ENCODE peak calls at places on chromosomes 1 and 21, in seven cellular contexts. K, A, L, T, Z, S and X are unnamed samples.
A peak's percentile ranks its signal among the peaks of the same experiment; 100 is the strongest.

GRCh38 chr21:40707271-40707670 is 139.7 kb downstream of the DSCAM start:
- DNase-seq in K (no peak), A (no peak), L (no peak), T (no peak), Z (no peak), S (no peak), X (no peak)

GRCh38 chr1:23867542-23867952 is 543 bp downstream of the FUCA1 start:
- DNase-seq in K (no peak), A (no peak), L (no peak), T (no peak), Z (no peak), S (no peak), X (no peak)

GRCh38 chr1:106447466-106447865 is 609.0 kb upstream of the PRMT6 start:
- DNase-seq in K (no peak), A (no peak), L (no peak), T (no peak), Z (no peak), S (no peak), X (no peak)

GRCh38 chr21:42356680-42357079 is 5.9 kb upstream of the TFF2 start:
- DNase-seq in K (no peak), A (peak; percentile 2), L (no peak), T (no peak), Z (no peak), S (no peak), X (no peak)

GRCh38 chr1:215863796-215864195 is 296.7 kb downstream of the KCTD3 start:
- DNase-seq in K (no peak), A (no peak), L (no peak), T (no peak), Z (no peak), S (no peak), X (no peak)

GRCh38 chr1:28078680-28079626 is 9.5 kb downstream of the EYA3 start:
- DNase-seq in K (peak; percentile 62), A (no peak), L (peak; percentile 53), T (peak; percentile 81), Z (no peak), S (no peak), X (peak; percentile 45)

GRCh38 chr1:30586671-30587070 is 136.7 kb downstream of the MATN1 start:
- DNase-seq in K (no peak), A (no peak), L (no peak), T (no peak), Z (peak; percentile 70), S (no peak), X (no peak)

GRCh38 chr1:36752891-36753361 is 270.2 kb upstream of the CSF3R start:
- DNase-seq in K (no peak), A (no peak), L (no peak), T (no peak), Z (no peak), S (no peak), X (no peak)

GRCh38 chr1:89085781-89086180 is 20.8 kb upstream of the GBP1 start:
- DNase-seq in K (peak; percentile 64), A (no peak), L (no peak), T (peak; percentile 18), Z (no peak), S (no peak), X (peak; percentile 34)

GRCh38 chr1:217981430-217981829 is 303.7 kb upstream of the RRP15 start:
- DNase-seq in K (no peak), A (no peak), L (no peak), T (no peak), Z (no peak), S (no peak), X (no peak)

GRCh38 chr1:224524679-224525078 is 90.1 kb upstream of the WDR26 start:
- DNase-seq in K (peak; percentile 58), A (no peak), L (peak; percentile 64), T (peak; percentile 71), Z (no peak), S (no peak), X (no peak)

GRCh38 chr1:9128161-9128519 is 762 bp downstream of the GPR157 start:
- DNase-seq in K (no peak), A (peak; percentile 62), L (no peak), T (no peak), Z (no peak), S (no peak), X (no peak)

GRCh38 chr1:223219318-223219635 is 76.2 kb upstream of the TLR5 start:
- DNase-seq in K (no peak), A (no peak), L (no peak), T (no peak), Z (peak; percentile 58), S (no peak), X (no peak)

GRCh38 chr1:8077120-8077573 is 51.0 kb upstream of the ERRFI1 start:
- DNase-seq in K (peak; percentile 84), A (peak; percentile 67), L (peak; percentile 86), T (peak; percentile 95), Z (no peak), S (no peak), X (peak; percentile 63)

GRCh38 chr1:241926141-241926540 is 31.4 kb upstream of the BECN2 start:
- DNase-seq in K (no peak), A (no peak), L (no peak), T (no peak), Z (no peak), S (no peak), X (no peak)

GRCh38 chr1:204268101-204268500 is 54.3 kb upstream of the GOLT1A start:
- DNase-seq in K (no peak), A (no peak), L (no peak), T (no peak), Z (no peak), S (peak; percentile 44), X (no peak)

GRCh38 chr1:59125711-59126320 is 171.1 kb upstream of the FGGY start:
- DNase-seq in K (no peak), A (no peak), L (no peak), T (peak; percentile 22), Z (no peak), S (no peak), X (no peak)

GRCh38 chr1:178066904-178067531 is 26.9 kb upstream of the RASAL2 start:
- DNase-seq in K (no peak), A (no peak), L (no peak), T (no peak), Z (no peak), S (no peak), X (no peak)

GRCh38 chr1:21499283-21499945 is 9.8 kb upstream of the ALPL start:
- DNase-seq in K (peak; percentile 47), A (no peak), L (no peak), T (peak; percentile 18), Z (no peak), S (no peak), X (no peak)

GRCh38 chr1:225882699-225883615 is 777 bp upstream of the TMEM63A start:
- DNase-seq in K (peak; percentile 41), A (no peak), L (no peak), T (peak; percentile 36), Z (no peak), S (peak; percentile 13), X (no peak)

GRCh38 chr1:225880636-225881035 is 1.5 kb downstream of the TMEM63A start:
- DNase-seq in K (no peak), A (no peak), L (no peak), T (no peak), Z (no peak), S (no peak), X (no peak)

GRCh38 chr1:225883616-225884265 is 1.6 kb upstream of the TMEM63A start:
- DNase-seq in K (no peak), A (no peak), L (no peak), T (no peak), Z (no peak), S (no peak), X (no peak)

GRCh38 chr1:225881081-225882007 is 836 bp downstream of the TMEM63A start:
- DNase-seq in K (no peak), A (peak; percentile 74), L (no peak), T (peak; percentile 38), Z (no peak), S (no peak), X (no peak)

DNA sequence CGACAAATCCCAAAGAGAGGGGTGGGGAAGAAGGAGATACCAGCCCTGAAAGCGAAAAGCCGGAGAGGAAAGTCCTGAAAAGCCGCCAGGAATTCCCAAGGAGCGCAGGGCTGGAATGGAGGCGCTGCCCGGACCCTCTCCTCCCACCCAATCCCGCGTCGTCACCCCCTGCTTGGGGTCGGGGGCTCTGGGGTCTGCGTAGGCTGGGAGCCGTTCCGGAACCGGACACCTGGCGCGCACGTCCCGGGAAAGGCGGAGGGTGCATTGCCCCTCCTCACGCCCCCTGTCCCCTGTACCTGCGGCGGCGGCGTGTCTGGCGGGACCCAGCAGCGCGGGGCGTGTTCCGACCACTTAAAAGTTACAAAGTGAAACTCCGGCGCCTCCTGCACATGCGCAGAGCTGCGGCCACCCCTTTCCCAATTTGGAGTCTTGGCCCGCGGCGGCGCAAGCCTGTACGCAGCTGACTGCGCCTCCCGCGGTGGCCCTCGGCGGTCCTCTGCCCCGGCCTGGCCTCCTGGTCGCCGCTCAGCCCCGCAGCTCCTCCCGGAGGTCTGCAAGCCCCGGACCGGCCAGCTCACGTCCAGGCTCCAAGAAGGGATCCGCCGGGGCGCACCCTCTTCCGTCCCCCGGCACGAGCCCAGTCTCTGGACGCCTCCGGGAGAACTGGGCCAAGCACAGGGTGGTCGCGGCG is at the start of gene TMEM63A:
- DNase-seq in K (peak; percentile 86), A (peak; percentile 88), L (peak; percentile 79), T (peak; percentile 84), Z (no peak), S (peak; percentile 47), X (peak; percentile 48)
- TF ChIP-seq CTCF in K (no peak), A (peak; percentile 40), L (peak; percentile 14), T (no peak), Z (peak; percentile 42), S (peak; percentile 64), X (no peak)

DNA sequence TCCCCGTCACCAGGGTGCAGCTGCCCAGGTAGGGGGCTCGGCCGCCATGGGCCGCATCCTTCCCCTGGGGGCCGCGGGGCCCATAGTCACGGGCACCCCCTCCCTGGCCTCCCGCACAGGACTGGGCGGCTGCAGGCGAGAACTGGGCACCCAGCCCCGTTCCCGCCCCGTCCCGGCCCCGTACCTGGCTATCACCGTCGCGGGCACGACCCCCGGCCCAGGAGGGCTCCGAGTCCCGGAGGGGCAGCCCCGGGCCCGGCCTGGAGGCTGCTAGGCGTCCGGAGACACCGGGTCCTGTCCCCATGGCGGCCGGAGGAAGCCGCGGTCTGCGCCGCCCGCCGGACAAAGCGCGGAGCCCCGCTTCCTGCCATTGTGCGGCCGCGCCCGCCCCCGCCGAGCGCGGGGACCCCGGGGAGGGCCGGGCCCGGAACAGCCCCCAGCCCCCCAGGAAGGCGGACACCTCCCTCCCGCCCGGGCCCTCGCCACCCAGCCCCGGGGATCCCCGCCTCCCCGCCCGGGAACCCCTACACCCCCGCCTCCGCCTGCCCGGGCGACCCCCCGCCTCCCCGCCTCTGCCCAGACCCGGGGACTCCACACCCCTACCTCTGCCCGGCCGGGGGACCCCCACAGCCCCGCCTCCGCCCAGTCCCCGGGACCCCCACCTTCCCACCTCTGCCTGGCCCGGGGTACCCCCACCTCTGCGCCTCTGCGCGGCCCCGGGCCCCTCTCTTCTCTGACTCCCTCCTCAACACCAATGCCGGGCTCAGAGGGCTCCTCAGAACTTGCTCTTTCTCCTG is 6.1 kb downstream of the PLEKHG5 start:
- DNase-seq in K (no peak), A (no peak), L (no peak), T (no peak), Z (no peak), S (peak; percentile 29), X (no peak)
- H3K4me3 ChIP-seq in K (peak overlapping the region; percentile 58), A (peak overlapping the region; percentile 44), L (peak overlapping the region; percentile 40), T (peak overlapping the region; percentile 50), Z (peak overlapping the region; percentile 49), S (peak overlapping the region; percentile 60), X (peak overlapping the region; percentile 48)

GRCh38 chr1:187551061-187551460 is 722.3 kb downstream of the PLA2G4A start:
- DNase-seq in K (no peak), A (no peak), L (no peak), T (no peak), Z (no peak), S (no peak), X (no peak)
- TF ChIP-seq CTCF in K (no peak), A (no peak), L (no peak), T (no peak), Z (no peak), S (no peak), X (no peak)

GRCh38 chr1:54304518-54304917 is 101.7 kb downstream of the SSBP3 start:
- DNase-seq in K (no peak), A (no peak), L (no peak), T (no peak), Z (no peak), S (no peak), X (no peak)
- H3K4me3 ChIP-seq in K (no peak overlapping the region), A (no peak overlapping the region), L (no peak overlapping the region), T (no peak overlapping the region), Z (no peak overlapping the region), S (no peak overlapping the region), X (no peak overlapping the region)